ENCODE peak calls at places on chromosomes 6 and 20, in eight cellular contexts. Q is cardiac muscle cell; Z is occipital lobe; O is stimulated activated CD4-positive, alpha-beta T cell treated with anti-CD3 and anti-CD28 coated beads, Interleukin-1b, Interleukin-23, amount 100 ng/mL, for 24 hours; X is heart left ventricle; P is NCI-H1092 treated with DMSO at 0.1 percent for 48 hours; N is mesothelial cell of epicardium; J is astrocyte of the spinal cord. A is an unnamed sample.

GRCh38 chr20:13186043-13186774 is 34.9 kb upstream of the ISM1 start:
- DNase-seq in N (no peak), P (no peak), Z (no peak), J (no peak), Q (no peak), O (no peak), X (no peak), A (no peak)

GRCh38 chr6:10369896-10370295 is 45.0 kb downstream of the TFAP2A start:
- DNase-seq in J (no peak), Z (no peak), N (no peak), Q (no peak), X (no peak), O (no peak), P (no peak), A (no peak)

GRCh38 chr6:152129606-152130249 is 322.2 kb downstream of the ESR1 start:
- DNase-seq in Z (no peak), O (no peak), J (peak; percentile 22), X (no peak), N (no peak), Q (no peak), P (no peak), A (no peak)

GRCh38 chr6:37522836-37523235 is 23.1 kb upstream of the CCDC167 start:
- DNase-seq in Q (no peak), X (no peak), P (no peak), N (no peak), O (no peak), Z (no peak), J (no peak), A (no peak)

GRCh38 chr6:118537579-118537978 is 10.5 kb upstream of the PLN start:
- DNase-seq in Q (peak; percentile 28), Z (no peak), J (no peak), N (no peak), P (no peak), O (no peak), X (no peak), A (no peak)

GRCh38 chr6:139698526-139699182 is 324.2 kb upstream of the CITED2 start:
- DNase-seq in N (no peak), Z (no peak), J (no peak), P (no peak), Q (no peak), O (no peak), X (no peak), A (no peak)

GRCh38 chr20:24484081-24484450 is 14.6 kb downstream of the SYNDIG1 start:
- DNase-seq in O (no peak), J (no peak), P (no peak), N (no peak), X (no peak), Q (no peak), Z (no peak), A (no peak)

GRCh38 chr6:53910834-53911233 is 116.0 kb downstream of the LRRC1 start:
- DNase-seq in J (no peak), Q (no peak), N (no peak), Z (peak; percentile 28), P (no peak), O (no peak), X (no peak), A (peak; percentile 83)

GRCh38 chr6:145789443-145789842 is 25.2 kb downstream of the FBXO30 start:
- DNase-seq in X (no peak), N (no peak), O (no peak), P (no peak), Z (no peak), J (no peak), Q (no peak), A (no peak)

GRCh38 chr6:124869412-124869811 is 92.8 kb upstream of the RNF217 start:
- DNase-seq in Z (no peak), Q (no peak), N (no peak), J (no peak), X (no peak), O (no peak), P (no peak), A (no peak)

GRCh38 chr6:47111685-47112084 is 69.6 kb upstream of the ADGRF1 start:
- DNase-seq in Q (no peak), J (peak; percentile 77), N (no peak), P (no peak), X (no peak), O (no peak), Z (no peak), A (no peak)

GRCh38 chr6:138258197-138258596 is 39.9 kb upstream of the PBOV1 start:
- DNase-seq in J (no peak), Z (no peak), Q (no peak), X (no peak), O (no peak), N (no peak), P (no peak), A (no peak)

GRCh38 chr6:125140808-125141207 is 12.8 kb upstream of the TPD52L1 start:
- DNase-seq in N (no peak), X (no peak), P (no peak), O (no peak), J (peak; percentile 57), Q (no peak), Z (no peak), A (no peak)

GRCh38 chr6:67888886-67889681 is 746.0 kb upstream of the ADGRB3 start:
- DNase-seq in P (no peak), N (no peak), Q (no peak), X (no peak), J (no peak), Z (no peak), O (no peak), A (no peak)

GRCh38 chr6:85388531-85388930 is 61.4 kb upstream of the NT5E start:
- DNase-seq in X (no peak), Z (no peak), J (no peak), O (no peak), Q (no peak), P (no peak), N (no peak), A (no peak)

GRCh38 chr6:128417698-128418097 is 102.7 kb downstream of the PTPRK start:
- DNase-seq in J (no peak), N (no peak), O (no peak), X (no peak), Z (no peak), P (no peak), Q (no peak), A (no peak)

GRCh38 chr20:17343631-17344447 is 117.0 kb downstream of the PCSK2 start:
- DNase-seq in J (no peak), P (no peak), Z (no peak), Q (no peak), O (no peak), N (no peak), X (no peak), A (no peak)

GRCh38 chr6:158619922-158620801 is 24.4 kb downstream of the DYNLT1 start:
- DNase-seq in N (no peak), P (no peak), X (no peak), O (no peak), Z (no peak), Q (no peak), J (no peak), A (no peak)

GRCh38 chr6:7062445-7063162 is 45.2 kb upstream of the RREB1 start:
- DNase-seq in P (no peak), J (no peak), N (no peak), X (no peak), O (no peak), Q (no peak), Z (no peak), A (no peak)